ENCODE peak calls at places on chromosomes 11 and 22, in five cellular contexts. G is activated CD4-positive, alpha-beta T cell treated with anti-CD3 and anti-CD28 coated beads, Interleukin-2, amount 10 ng/mL, durations not matched to agents 24 days and 14 days; D is stimulated activated naive B cell treated with anti-CD40 and anti-IgM and Interleukin-4, amounts not matched to agents 10 μg/mL and 1 μg/mL and 100 μg/mL, for 72 hours; P is NCI-H524; C is bronchial epithelial cell. F is an unnamed sample.

GRCh38 chr22:44396727-44397722 is 84.3 kb upstream of the SHISAL1 start:
- DNase-seq in G (no peak), D (no peak), P (no peak), C (no peak), F (no peak)

GRCh38 chr11:59102259-59102765 is 4.7 kb upstream of the FAM111B start:
- DNase-seq in G (peak; percentile 88), D (peak; percentile 95), P (no peak), C (peak; percentile 31), F (peak; percentile 74)

GRCh38 chr11:117157507-117157906 is 13.4 kb downstream of the PAFAH1B2 start:
- DNase-seq in G (no peak), D (no peak), P (no peak), C (no peak), F (no peak)

GRCh38 chr22:30876925-30877553 is 91.5 kb downstream of the MORC2 start:
- DNase-seq in G (no peak), D (no peak), P (no peak), C (no peak), F (no peak)

GRCh38 chr11:1493650-1494244 is 7.2 kb upstream of the MOB2 start:
- DNase-seq in G (no peak), D (no peak), P (no peak), C (no peak), F (no peak)

GRCh38 chr11:23112987-23113886 is 253.0 kb upstream of the CCDC179 start:
- DNase-seq in G (no peak), D (no peak), P (peak; percentile 13), C (peak; percentile 63), F (no peak)

GRCh38 chr11:101470881-101471535 is 112.8 kb downstream of the TRPC6 start:
- DNase-seq in G (no peak), D (no peak), P (no peak), C (peak; percentile 55), F (no peak)

GRCh38 chr11:10459029-10459970 is 4.2 kb downstream of the AMPD3 start:
- DNase-seq in G (peak; percentile 90), D (peak; percentile 75), P (no peak), C (no peak), F (peak; percentile 80)

GRCh38 chr11:76799061-76799804 is 16.1 kb downstream of the TSKU start:
- DNase-seq in G (peak; percentile 94), D (peak; percentile 68), P (peak; percentile 31), C (peak; percentile 43), F (no peak)

GRCh38 chr22:32866953-32867352 is 65.4 kb downstream of the TIMP3 start:
- DNase-seq in G (no peak), D (no peak), P (no peak), C (no peak), F (no peak)

GRCh38 chr11:67277231-67277961 is 11.1 kb downstream of the GRK2 start:
- DNase-seq in G (peak; percentile 97), D (peak; percentile 88), P (no peak), C (peak; percentile 42), F (peak; percentile 66)

GRCh38 chr11:7278314-7278917 is 26.7 kb downstream of the SYT9 start:
- DNase-seq in G (peak; percentile 59), D (no peak), P (no peak), C (peak; percentile 44), F (no peak)

GRCh38 chr11:70668204-70669202 is 270.2 kb downstream of the CTTN start:
- DNase-seq in G (no peak), D (no peak), P (no peak), C (no peak), F (no peak)

GRCh38 chr11:15835705-15836411 is 520.5 kb downstream of the SOX6 start:
- DNase-seq in G (peak; percentile 19), D (no peak), P (no peak), C (no peak), F (no peak)

GRCh38 chr11:34204396-34205279 is 99.2 kb downstream of the NAT10 start:
- DNase-seq in G (no peak), D (no peak), P (no peak), C (peak; percentile 99), F (no peak)

F was measured in GM12878.